ENCODE peak calls at places on chromosomes 1 and 21, in four cellular contexts. U is SK-N-SH, F is sigmoid colon, S is amygdala. I is an unnamed sample.

GRCh38 chr1:181936269-181936668 is 125.2 kb downstream of the ZNF648 start:
- DNase-seq in U (no peak), S (no peak), F (no peak), I (no peak)

GRCh38 chr1:231160851-231161710 is 777 bp upstream of the TRIM67 start:
- DNase-seq in U (peak; percentile 55), F (no peak), S (peak; percentile 33), I (peak; percentile 23)

GRCh38 chr1:32494196-32494595 is 29.3 kb downstream of the ZBTB8B start:
- DNase-seq in S (no peak), F (no peak), U (peak; percentile 85), I (peak; percentile 70)

GRCh38 chr1:106049595-106049994 is 1006.9 kb upstream of the PRMT6 start:
- DNase-seq in U (no peak), F (no peak), S (no peak), I (no peak)

GRCh38 chr1:3320246-3321152 is 134.0 kb upstream of the ARHGEF16 start:
- DNase-seq in S (no peak), F (no peak), U (no peak), I (no peak)

GRCh38 chr21:40759061-40759460 is 87.9 kb downstream of the DSCAM start:
- DNase-seq in F (no peak), U (no peak), S (no peak), I (no peak)

GRCh38 chr1:27650527-27651175 is 15.7 kb upstream of the FGR start:
- DNase-seq in S (no peak), F (no peak), U (no peak), I (no peak)

GRCh38 chr1:45205000-45205909 is 1.1 kb downstream of the ZSWIM5 start:
- DNase-seq in S (peak; percentile 43), F (peak; percentile 76), U (peak; percentile 63), I (peak; percentile 31)

GRCh38 chr1:1198423-1199140 is 7.8 kb downstream of the TNFRSF18 start:
- DNase-seq in U (peak; percentile 46), F (no peak), S (no peak), I (no peak)

GRCh38 chr21:42239973-42240372 is 21.0 kb downstream of the ABCG1 start:
- DNase-seq in S (no peak), U (no peak), F (no peak), I (no peak)

GRCh38 chr1:29280780-29281131 is 44.4 kb downstream of the PTPRU start:
- DNase-seq in S (no peak), U (no peak), F (no peak), I (no peak)

GRCh38 chr21:44489962-44490361 is 34.7 kb downstream of the LRRC3 start:
- DNase-seq in U (no peak), S (no peak), F (no peak), I (no peak)

GRCh38 chr1:40641601-40642242 is 23.8 kb downstream of the RIMS3 start:
- DNase-seq in F (no peak), U (no peak), S (no peak), I (no peak)